ENCODE peak calls at places on chromosomes 11 and 22, in nine cellular contexts. A is pons; I is HT-29; P is NK-92 treated with Interleukin-12 subunit alpha and Interleukin-12 subunit beta, amount 100 ng/mL, for 24 hours; N is activated naive CD8-positive, alpha-beta T cell treated with anti-CD3 and anti-CD28 coated beads for 36 hours; Z is adrenal gland; H is SHP77 treated with DMSO at 0.1 percent for 48 hours; S is GM10248; F is lung. L is an unnamed sample.

GRCh38 chr22:24473278-24473677 is 21.9 kb upstream of the UPB1 start:
- DNase-seq in A (no peak), I (no peak), F (no peak), P (no peak), H (no peak), N (no peak), S (no peak), Z (no peak), L (no peak)

GRCh38 chr11:1750481-1750839 is at the start of gene IFITM10:
- DNase-seq in Z (peak; percentile 83), I (no peak), N (no peak), S (no peak), P (no peak), F (no peak), A (no peak), H (no peak), L (peak; percentile 82)

GRCh38 chr11:73404048-73404447 is 27.8 kb downstream of the RELT start:
- DNase-seq in Z (peak; percentile 79), H (peak; percentile 36), F (peak; percentile 69), A (peak; percentile 90), I (peak; percentile 53), S (peak; percentile 18), N (no peak), P (no peak), L (peak; percentile 83)

GRCh38 chr11:9231848-9232177 is 33.3 kb downstream of the DENND5A start:
- DNase-seq in I (no peak), H (no peak), Z (no peak), F (no peak), S (peak; percentile 59), N (no peak), P (no peak), A (peak; percentile 99), L (no peak)

GRCh38 chr22:37211075-37211852 is 1.0 kb downstream of the SSTR3 start:
- DNase-seq in P (no peak), H (no peak), Z (peak; percentile 14), I (no peak), A (no peak), F (no peak), S (no peak), N (no peak), L (peak; percentile 33)

GRCh38 chr22:27997538-27997937 is 78.5 kb upstream of the PITPNB start:
- DNase-seq in H (no peak), S (no peak), P (no peak), N (no peak), A (no peak), I (no peak), F (no peak), Z (no peak), L (no peak)

GRCh38 chr11:57288771-57289579 is 35.8 kb downstream of the TNKS1BP1 start:
- DNase-seq in H (peak; percentile 40), P (no peak), I (no peak), Z (no peak), N (no peak), S (no peak), A (no peak), F (no peak), L (no peak)

GRCh38 chr22:50057868-50058311 is at the start of gene TTLL8:
- DNase-seq in S (no peak), F (no peak), A (no peak), P (no peak), N (no peak), Z (no peak), H (no peak), I (no peak), L (no peak)

GRCh38 chr11:118091690-118092089 is 4.9 kb upstream of the SMIM35 start:
- DNase-seq in S (no peak), N (no peak), I (no peak), H (no peak), A (no peak), Z (no peak), P (no peak), F (no peak), L (no peak)

GRCh38 chr22:33919591-33920501 is at the start of gene LARGE1:
- DNase-seq in H (no peak), I (peak; percentile 38), A (no peak), F (peak; percentile 46), P (no peak), Z (peak; percentile 45), S (peak; percentile 30), N (peak; percentile 14), L (peak; percentile 88)

GRCh38 chr11:89125298-89125697 is 52.4 kb upstream of the TYR start:
- DNase-seq in F (no peak), H (no peak), N (no peak), A (no peak), I (peak; percentile 6), S (no peak), P (no peak), Z (no peak), L (no peak)

L was measured in aorta.